ENCODE peak calls at places on chromosome 22, in ten cellular contexts. One of them, this sample, is unnamed.

GRCh38 chr22:24961217-24961844 is 8.8 kb downstream of the KIAA1671 start:
- DNase-seq in right lobe of liver: peak
- DNase-seq in astrocyte of the cerebellum: no peak
- DNase-seq in WTC11: no peak
- DNase-seq in body of pancreas: no peak
- DNase-seq in IMR-90: no peak
- DNase-seq in RWPE2: no peak
- DNase-seq in neural crest cell: no peak
- DNase-seq in GM12864: no peak
- DNase-seq in Calu3: no peak
- DNase-seq in this sample: no peak

GRCh38 chr22:20549232-20549841 is 41.9 kb downstream of the MED15 start:
- DNase-seq in right lobe of liver: no peak
- DNase-seq in astrocyte of the cerebellum: no peak
- DNase-seq in WTC11: no peak
- DNase-seq in body of pancreas: no peak
- DNase-seq in IMR-90: no peak
- DNase-seq in RWPE2: no peak
- DNase-seq in neural crest cell: no peak
- DNase-seq in GM12864: no peak
- DNase-seq in Calu3: no peak
- DNase-seq in this sample: no peak

GRCh38 chr22:23793326-23793725 is 6.6 kb downstream of the SMARCB1 start:
- DNase-seq in right lobe of liver: no peak
- DNase-seq in astrocyte of the cerebellum: no peak
- DNase-seq in WTC11: no peak
- DNase-seq in body of pancreas: no peak
- DNase-seq in IMR-90: no peak
- DNase-seq in RWPE2: no peak
- DNase-seq in neural crest cell: no peak
- DNase-seq in GM12864: no peak
- DNase-seq in Calu3: no peak
- DNase-seq in this sample: no peak

GRCh38 chr22:40635008-40635939 is 1.2 kb downstream of the MRTFA start:
- DNase-seq in right lobe of liver: peak
- DNase-seq in astrocyte of the cerebellum: no peak
- DNase-seq in WTC11: no peak
- DNase-seq in body of pancreas: no peak
- DNase-seq in IMR-90: peak
- DNase-seq in RWPE2: no peak
- DNase-seq in neural crest cell: no peak
- DNase-seq in GM12864: no peak
- DNase-seq in Calu3: no peak
- DNase-seq in this sample: no peak

GRCh38 chr22:25680949-25681348 is 61.0 kb upstream of the MYO18B start:
- DNase-seq in right lobe of liver: no peak
- DNase-seq in astrocyte of the cerebellum: no peak
- DNase-seq in WTC11: no peak
- DNase-seq in body of pancreas: no peak
- DNase-seq in IMR-90: no peak
- DNase-seq in RWPE2: no peak
- DNase-seq in neural crest cell: no peak
- DNase-seq in GM12864: no peak
- DNase-seq in Calu3: no peak
- DNase-seq in this sample: no peak

GRCh38 chr22:28072066-28072465 is 153.0 kb upstream of the PITPNB start:
- DNase-seq in right lobe of liver: no peak
- DNase-seq in astrocyte of the cerebellum: no peak
- DNase-seq in WTC11: no peak
- DNase-seq in body of pancreas: no peak
- DNase-seq in IMR-90: peak
- DNase-seq in RWPE2: no peak
- DNase-seq in neural crest cell: no peak
- DNase-seq in GM12864: no peak
- DNase-seq in Calu3: no peak
- DNase-seq in this sample: no peak

GRCh38 chr22:25013634-25014033 is 61.1 kb downstream of the KIAA1671 start:
- DNase-seq in right lobe of liver: no peak
- DNase-seq in astrocyte of the cerebellum: no peak
- DNase-seq in WTC11: no peak
- DNase-seq in body of pancreas: no peak
- DNase-seq in IMR-90: no peak
- DNase-seq in RWPE2: no peak
- DNase-seq in neural crest cell: no peak
- DNase-seq in GM12864: no peak
- DNase-seq in Calu3: no peak
- DNase-seq in this sample: no peak

GRCh38 chr22:46854125-46854870 is 91.8 kb downstream of the TBC1D22A start:
- DNase-seq in right lobe of liver: no peak
- DNase-seq in astrocyte of the cerebellum: no peak
- DNase-seq in WTC11: no peak
- DNase-seq in body of pancreas: no peak
- DNase-seq in IMR-90: peak
- DNase-seq in RWPE2: no peak
- DNase-seq in neural crest cell: no peak
- DNase-seq in GM12864: no peak
- DNase-seq in Calu3: no peak
- DNase-seq in this sample: no peak

GRCh38 chr22:48061726-48062125 is 1299.3 kb downstream of the TBC1D22A start:
- DNase-seq in right lobe of liver: no peak
- DNase-seq in astrocyte of the cerebellum: no peak
- DNase-seq in WTC11: no peak
- DNase-seq in body of pancreas: no peak
- DNase-seq in IMR-90: no peak
- DNase-seq in RWPE2: no peak
- DNase-seq in neural crest cell: no peak
- DNase-seq in GM12864: no peak
- DNase-seq in Calu3: no peak
- DNase-seq in this sample: no peak

GRCh38 chr22:43435851-43436535 is 24.2 kb downstream of the MPPED1 start:
- DNase-seq in right lobe of liver: peak
- DNase-seq in astrocyte of the cerebellum: no peak
- DNase-seq in WTC11: no peak
- DNase-seq in body of pancreas: peak
- DNase-seq in IMR-90: no peak
- DNase-seq in RWPE2: no peak
- DNase-seq in neural crest cell: no peak
- DNase-seq in GM12864: no peak
- DNase-seq in Calu3: peak
- DNase-seq in this sample: no peak

GRCh38 chr22:49668402-49668801 is 159.3 kb downstream of the BRD1 start:
- DNase-seq in right lobe of liver: peak
- DNase-seq in astrocyte of the cerebellum: no peak
- DNase-seq in WTC11: no peak
- DNase-seq in body of pancreas: no peak
- DNase-seq in IMR-90: no peak
- DNase-seq in RWPE2: peak
- DNase-seq in neural crest cell: no peak
- DNase-seq in GM12864: no peak
- DNase-seq in Calu3: no peak
- DNase-seq in this sample: no peak

GRCh38 chr22:38415561-38416321 is 39.3 kb downstream of the KCNJ4 start:
- DNase-seq in right lobe of liver: peak
- DNase-seq in astrocyte of the cerebellum: no peak
- DNase-seq in WTC11: peak
- DNase-seq in body of pancreas: no peak
- DNase-seq in IMR-90: no peak
- DNase-seq in RWPE2: peak
- DNase-seq in neural crest cell: no peak
- DNase-seq in GM12864: no peak
- DNase-seq in Calu3: no peak
- DNase-seq in this sample: no peak

GRCh38 chr22:50270302-50271010 is at the start of gene MAPK11:
- DNase-seq in right lobe of liver: peak
- DNase-seq in astrocyte of the cerebellum: no peak
- DNase-seq in WTC11: peak
- DNase-seq in body of pancreas: peak
- DNase-seq in IMR-90: peak
- DNase-seq in RWPE2: no peak
- DNase-seq in neural crest cell: peak
- DNase-seq in GM12864: no peak
- DNase-seq in Calu3: peak
- DNase-seq in this sample: peak

GRCh38 chr22:28710112-28710888 is 30.7 kb upstream of the TTC28 start:
- DNase-seq in right lobe of liver: no peak
- DNase-seq in astrocyte of the cerebellum: peak
- DNase-seq in WTC11: no peak
- DNase-seq in body of pancreas: no peak
- DNase-seq in IMR-90: peak
- DNase-seq in RWPE2: no peak
- DNase-seq in neural crest cell: no peak
- DNase-seq in GM12864: no peak
- DNase-seq in Calu3: no peak
- DNase-seq in this sample: no peak

GRCh38 chr22:36452473-36453265 is 28.8 kb downstream of the TXN2 start:
- DNase-seq in right lobe of liver: no peak
- DNase-seq in astrocyte of the cerebellum: no peak
- DNase-seq in WTC11: no peak
- DNase-seq in body of pancreas: no peak
- DNase-seq in IMR-90: no peak
- DNase-seq in RWPE2: no peak
- DNase-seq in neural crest cell: no peak
- DNase-seq in GM12864: no peak
- DNase-seq in Calu3: no peak
- DNase-seq in this sample: no peak
- TF ChIP-seq CTCF in right lobe of liver: no peak
- TF ChIP-seq CTCF in astrocyte of the cerebellum: no peak
- TF ChIP-seq CTCF in WTC11: no peak
- TF ChIP-seq CTCF in body of pancreas: no peak
- TF ChIP-seq CTCF in IMR-90: no peak
- TF ChIP-seq CTCF in RWPE2: no peak
- TF ChIP-seq CTCF in neural crest cell: no peak
- TF ChIP-seq CTCF in GM12864: peak
- TF ChIP-seq CTCF in Calu3: no peak
- TF ChIP-seq CTCF in this sample: no peak

DNA sequence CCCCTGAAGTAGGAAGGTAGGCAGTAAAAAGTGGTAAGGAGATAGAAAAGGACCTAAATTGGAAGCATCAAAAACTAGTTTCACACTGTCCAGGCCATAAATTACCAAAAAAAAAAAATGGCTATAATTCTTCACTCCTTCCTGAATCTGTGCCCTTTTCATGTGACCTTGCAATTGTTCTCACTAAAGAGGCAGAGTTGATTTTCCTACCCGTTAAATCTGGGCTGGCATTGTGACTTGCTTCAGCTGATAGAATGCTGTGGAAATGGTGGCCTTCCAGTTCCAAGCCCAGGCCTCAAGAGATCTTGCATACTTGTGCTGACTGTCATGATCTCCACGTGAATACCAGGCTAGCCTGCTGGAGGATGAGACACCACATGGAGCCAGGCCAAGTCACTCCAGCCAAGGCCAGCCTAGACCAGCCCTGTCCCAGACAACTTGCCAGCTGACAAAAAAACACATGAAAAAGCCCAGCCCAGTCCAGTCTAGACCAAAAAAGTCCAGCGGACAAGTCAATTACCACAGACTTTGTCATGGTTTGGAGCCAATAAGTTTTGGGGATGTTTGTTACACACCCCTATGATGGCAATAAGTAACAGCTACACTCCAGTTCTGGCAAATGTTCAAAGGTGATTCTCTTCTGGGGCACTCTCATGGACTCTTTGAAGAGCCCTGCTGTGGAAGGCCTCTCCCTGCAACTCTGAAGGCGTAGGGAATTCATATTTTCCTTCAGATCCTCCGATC is 51.4 kb upstream of the NUP50 start:
- DNase-seq in right lobe of liver: no peak
- DNase-seq in astrocyte of the cerebellum: no peak
- DNase-seq in WTC11: no peak
- DNase-seq in body of pancreas: no peak
- DNase-seq in IMR-90: peak
- DNase-seq in RWPE2: no peak
- DNase-seq in neural crest cell: no peak
- DNase-seq in GM12864: no peak
- DNase-seq in Calu3: no peak
- DNase-seq in this sample: no peak
- TF ChIP-seq CTCF in right lobe of liver: no peak
- TF ChIP-seq CTCF in astrocyte of the cerebellum: no peak
- TF ChIP-seq CTCF in WTC11: no peak
- TF ChIP-seq CTCF in body of pancreas: no peak
- TF ChIP-seq CTCF in IMR-90: no peak
- TF ChIP-seq CTCF in RWPE2: no peak
- TF ChIP-seq CTCF in neural crest cell: no peak
- TF ChIP-seq CTCF in GM12864: no peak
- TF ChIP-seq CTCF in Calu3: no peak
- TF ChIP-seq CTCF in this sample: no peak

GRCh38 chr22:31872209-31872608 is 72.1 kb upstream of the YWHAH start:
- DNase-seq in right lobe of liver: no peak
- DNase-seq in astrocyte of the cerebellum: no peak
- DNase-seq in WTC11: peak
- DNase-seq in body of pancreas: peak
- DNase-seq in IMR-90: no peak
- DNase-seq in RWPE2: no peak
- DNase-seq in neural crest cell: no peak
- DNase-seq in GM12864: no peak
- DNase-seq in Calu3: peak
- DNase-seq in this sample: peak
- TF ChIP-seq CTCF in right lobe of liver: no peak
- TF ChIP-seq CTCF in astrocyte of the cerebellum: no peak
- TF ChIP-seq CTCF in WTC11: no peak
- TF ChIP-seq CTCF in body of pancreas: peak
- TF ChIP-seq CTCF in IMR-90: no peak
- TF ChIP-seq CTCF in RWPE2: no peak
- TF ChIP-seq CTCF in neural crest cell: peak
- TF ChIP-seq CTCF in GM12864: peak
- TF ChIP-seq CTCF in Calu3: no peak
- TF ChIP-seq CTCF in this sample: no peak

GRCh38 chr22:21640810-21641209 is 1.3 kb upstream of the SDF2L1 start:
- DNase-seq in right lobe of liver: no peak
- DNase-seq in astrocyte of the cerebellum: no peak
- DNase-seq in WTC11: no peak
- DNase-seq in body of pancreas: no peak
- DNase-seq in IMR-90: no peak
- DNase-seq in RWPE2: no peak
- DNase-seq in neural crest cell: no peak
- DNase-seq in GM12864: no peak
- DNase-seq in Calu3: no peak
- DNase-seq in this sample: no peak

GRCh38 chr22:21642584-21643448 is 714 bp downstream of the SDF2L1 start:
- DNase-seq in right lobe of liver: peak
- DNase-seq in astrocyte of the cerebellum: no peak
- DNase-seq in WTC11: peak
- DNase-seq in body of pancreas: peak
- DNase-seq in IMR-90: peak
- DNase-seq in RWPE2: no peak
- DNase-seq in neural crest cell: peak
- DNase-seq in GM12864: no peak
- DNase-seq in Calu3: peak
- DNase-seq in this sample: peak

GRCh38 chr22:21646608-21647590 is 4.8 kb downstream of the SDF2L1 start:
- DNase-seq in right lobe of liver: peak
- DNase-seq in astrocyte of the cerebellum: peak
- DNase-seq in WTC11: peak
- DNase-seq in body of pancreas: peak
- DNase-seq in IMR-90: peak
- DNase-seq in RWPE2: no peak
- DNase-seq in neural crest cell: peak
- DNase-seq in GM12864: no peak
- DNase-seq in Calu3: peak
- DNase-seq in this sample: peak

GRCh38 chr22:21641795-21642583 is at the start of gene SDF2L1:
- DNase-seq in right lobe of liver: peak
- DNase-seq in astrocyte of the cerebellum: peak
- DNase-seq in WTC11: peak
- DNase-seq in body of pancreas: peak
- DNase-seq in IMR-90: peak
- DNase-seq in RWPE2: peak
- DNase-seq in neural crest cell: peak
- DNase-seq in GM12864: peak
- DNase-seq in Calu3: peak
- DNase-seq in this sample: peak

GRCh38 chr22:21643533-21644357 is 1.6 kb downstream of the SDF2L1 start:
- DNase-seq in right lobe of liver: no peak
- DNase-seq in astrocyte of the cerebellum: no peak
- DNase-seq in WTC11: no peak
- DNase-seq in body of pancreas: peak
- DNase-seq in IMR-90: no peak
- DNase-seq in RWPE2: no peak
- DNase-seq in neural crest cell: no peak
- DNase-seq in GM12864: no peak
- DNase-seq in Calu3: no peak
- DNase-seq in this sample: no peak
- TF ChIP-seq CTCF in right lobe of liver: no peak
- TF ChIP-seq CTCF in astrocyte of the cerebellum: peak
- TF ChIP-seq CTCF in WTC11: no peak
- TF ChIP-seq CTCF in body of pancreas: no peak
- TF ChIP-seq CTCF in IMR-90: no peak
- TF ChIP-seq CTCF in RWPE2: no peak
- TF ChIP-seq CTCF in neural crest cell: no peak
- TF ChIP-seq CTCF in GM12864: peak
- TF ChIP-seq CTCF in Calu3: no peak
- TF ChIP-seq CTCF in this sample: no peak

This sample was measured in endothelial cell.